ENCODE peak calls at places on chromosomes 12 and 14, in ten cellular contexts. R is G401, C is cardiac fibroblast, L is DMS79 treated with DMSO at 0.1 percent for 48 hours, X is fibroblast of pulmonary artery, V is T1000, T is sigmoid colon, M is heart right ventricle, G is neuronal stem cell, I is HS-5. K is an unnamed sample.
A peak's percentile ranks its signal among the peaks of the same experiment; 100 is the strongest.

GRCh38 chr14:92646952-92647461 is 101.4 kb downstream of the LGMN start:
- DNase-seq in C (peak; percentile 76), L (no peak), G (no peak), X (peak; percentile 95), V (no peak), M (no peak), I (peak; percentile 74), T (peak; percentile 94), R (no peak), K (peak; percentile 98)

GRCh38 chr12:107684990-107685359 is 624 bp upstream of the PWP1 start:
- DNase-seq in I (no peak), C (peak; percentile 42), V (no peak), L (peak; percentile 66), T (no peak), M (no peak), X (peak; percentile 39), R (peak; percentile 25), G (no peak), K (no peak)

GRCh38 chr12:67795235-67795634 is 146.7 kb downstream of the DYRK2 start:
- DNase-seq in L (no peak), V (no peak), T (no peak), M (no peak), R (no peak), C (no peak), X (peak; percentile 18), G (no peak), I (no peak), K (no peak)

GRCh38 chr14:58755026-58755929 is 117.5 kb downstream of the DACT1 start:
- DNase-seq in C (peak; percentile 20), I (no peak), L (peak; percentile 87), X (no peak), T (no peak), M (peak; percentile 30), V (no peak), G (no peak), R (no peak), K (peak; percentile 31)

GRCh38 chr14:102805454-102805891 is 28.2 kb downstream of the TRAF3 start:
- DNase-seq in R (no peak), C (peak; percentile 52), V (no peak), I (no peak), G (no peak), T (no peak), M (no peak), X (peak; percentile 34), L (no peak), K (peak; percentile 23)

GRCh38 chr14:49934638-49935037 is 41.8 kb downstream of the ARF6 start:
- DNase-seq in R (no peak), L (peak; percentile 91), M (no peak), G (no peak), C (no peak), I (no peak), T (no peak), X (no peak), V (no peak), K (no peak)

GRCh38 chr12:123908884-123909807 is 63.5 kb downstream of the CCDC92 start:
- DNase-seq in M (no peak), I (no peak), C (no peak), T (no peak), G (no peak), R (peak; percentile 8), X (no peak), L (peak; percentile 51), V (no peak), K (no peak)

GRCh38 chr12:114684870-114685273 is 897 bp upstream of the TBX3 start:
- DNase-seq in G (no peak), V (no peak), T (no peak), X (no peak), C (no peak), L (no peak), R (no peak), I (no peak), M (no peak), K (no peak)

GRCh38 chr14:56562883-56563282 is 16.7 kb upstream of the TMEM260 start:
- DNase-seq in C (no peak), T (no peak), L (no peak), I (no peak), M (no peak), G (no peak), X (no peak), R (no peak), V (no peak), K (no peak)

GRCh38 chr14:52020866-52021717 is 31.7 kb downstream of the RTRAF start:
- DNase-seq in R (no peak), L (no peak), M (no peak), T (no peak), G (no peak), C (peak; percentile 45), X (peak; percentile 74), V (no peak), I (no peak), K (peak; percentile 56)

GRCh38 chr12:116339800-116340371 is 62.4 kb upstream of the MED13L start:
- DNase-seq in X (no peak), V (no peak), M (no peak), I (no peak), L (no peak), R (no peak), G (no peak), T (no peak), C (peak; percentile 40), K (peak; percentile 24)

GRCh38 chr14:24368562-24369252 is 723 bp downstream of the NFATC4 start:
- DNase-seq in C (peak; percentile 49), L (peak; percentile 85), V (peak; percentile 34), X (peak; percentile 62), T (peak; percentile 89), I (no peak), G (peak; percentile 81), R (peak; percentile 54), M (peak; percentile 43), K (peak; percentile 75)

GRCh38 chr12:108305520-108305919 is 33.6 kb downstream of the CMKLR1 start:
- DNase-seq in T (peak; percentile 97), R (no peak), X (peak; percentile 76), V (no peak), L (no peak), C (peak; percentile 46), M (peak; percentile 92), I (peak; percentile 64), G (no peak), K (peak; percentile 71)